ENCODE peak calls at places on chromosomes 12 and 14, in four cellular contexts. V, W, G and M are unnamed samples.

GRCh38 chr12:114476159-114476558 is 70.2 kb upstream of the TBX5 start:
- DNase-seq in G (no peak), W (peak; percentile 49), V (no peak), M (no peak)

GRCh38 chr14:35404246-35404495 is 378 bp downstream of the NFKBIA start:
- DNase-seq in V (no peak), W (no peak), G (no peak), M (no peak)

GRCh38 chr12:27821259-27821973 is 41.4 kb upstream of the MANSC4 start:
- DNase-seq in W (peak; percentile 80), G (no peak), V (peak; percentile 45), M (peak; percentile 38)

GRCh38 chr12:31465002-31465401 is 125.9 kb downstream of the DENND5B start:
- DNase-seq in V (no peak), G (no peak), W (no peak), M (no peak)

GRCh38 chr12:95146767-95147166 is 70.5 kb downstream of the FGD6 start:
- DNase-seq in V (no peak), W (no peak), G (no peak), M (no peak)

GRCh38 chr14:103057028-103057371 is 349 bp downstream of the CDC42BPB start:
- DNase-seq in V (no peak), W (no peak), G (no peak), M (peak; percentile 45)

GRCh38 chr12:41345071-41345470 is 157.0 kb downstream of the PDZRN4 start:
- DNase-seq in W (no peak), G (no peak), V (no peak), M (no peak)

GRCh38 chr12:63869656-63870055 is 25.2 kb downstream of the SRGAP1 start:
- DNase-seq in V (no peak), G (no peak), W (no peak), M (no peak)

GRCh38 chr12:46209165-46209564 is 59.7 kb downstream of the SLC38A1 start:
- DNase-seq in V (no peak), G (no peak), W (no peak), M (no peak)

GRCh38 chr14:103456167-103456835 is 66.3 kb downstream of the CKB start:
- DNase-seq in W (no peak), G (no peak), V (no peak), M (no peak)

GRCh38 chr14:68377459-68377858 is 415.4 kb downstream of the ZFP36L1 start:
- DNase-seq in G (no peak), W (peak; percentile 38), V (peak; percentile 45), M (no peak)

GRCh38 chr12:104886418-104887401 is 71.4 kb downstream of the SLC41A2 start:
- DNase-seq in W (no peak), G (no peak), V (no peak), M (no peak)

GRCh38 chr14:72776701-72777255 is 117.1 kb downstream of the DPF3 start:
- DNase-seq in W (no peak), G (peak; percentile 79), V (no peak), M (no peak)

GRCh38 chr14:60590907-60591510 is 58.3 kb downstream of the SIX1 start:
- DNase-seq in V (no peak), W (no peak), G (no peak), M (no peak)

GRCh38 chr14:99510556-99511139 is 29.4 kb downstream of the CCNK start:
- DNase-seq in V (no peak), W (no peak), G (no peak), M (no peak)

GRCh38 chr12:129552996-129553750 is 350.7 kb downstream of the TMEM132D start:
- DNase-seq in V (peak; percentile 41), G (no peak), W (no peak), M (no peak)

GRCh38 chr14:72830786-72831583 is 62.9 kb downstream of the DPF3 start:
- DNase-seq in W (no peak), V (peak; percentile 13), G (no peak), M (no peak)

GRCh38 chr12:101759396-101760047 is 20.3 kb upstream of the SYCP3 start:
- DNase-seq in V (no peak), G (no peak), W (peak; percentile 43), M (peak; percentile 19)

GRCh38 chr12:93020225-93020997 is 91.3 kb upstream of the EEA1 start:
- DNase-seq in W (no peak), G (no peak), V (no peak), M (no peak)

GRCh38 chr14:99732436-99733220 is 48.5 kb downstream of the CYP46A1 start:
- DNase-seq in W (no peak), V (peak; percentile 24), G (no peak), M (no peak)

GRCh38 chr12:3725267-3726115 is 27.4 kb downstream of the CRACR2A start:
- DNase-seq in G (peak; percentile 47), W (no peak), V (no peak), M (no peak)

GRCh38 chr14:71956920-71957563 is 24.8 kb downstream of the RGS6 start:
- DNase-seq in G (no peak), W (no peak), V (no peak), M (no peak)

GRCh38 chr12:104521731-104522130 is 65.0 kb downstream of the CHST11 start:
- DNase-seq in W (no peak), G (no peak), V (peak; percentile 40), M (peak; percentile 35)

GRCh38 chr12:802242-802995 is 50.0 kb downstream of the WNK1 start:
- DNase-seq in V (no peak), W (no peak), G (no peak), M (no peak)

GRCh38 chr12:6347367-6348338 is 5.8 kb upstream of the TNFRSF1A start:
- DNase-seq in G (no peak), W (no peak), V (peak; percentile 75), M (no peak)
- TF ChIP-seq POLR2A in G (peak; percentile 13), W (no peak), V (peak; percentile 26), M (no peak)

DNA sequence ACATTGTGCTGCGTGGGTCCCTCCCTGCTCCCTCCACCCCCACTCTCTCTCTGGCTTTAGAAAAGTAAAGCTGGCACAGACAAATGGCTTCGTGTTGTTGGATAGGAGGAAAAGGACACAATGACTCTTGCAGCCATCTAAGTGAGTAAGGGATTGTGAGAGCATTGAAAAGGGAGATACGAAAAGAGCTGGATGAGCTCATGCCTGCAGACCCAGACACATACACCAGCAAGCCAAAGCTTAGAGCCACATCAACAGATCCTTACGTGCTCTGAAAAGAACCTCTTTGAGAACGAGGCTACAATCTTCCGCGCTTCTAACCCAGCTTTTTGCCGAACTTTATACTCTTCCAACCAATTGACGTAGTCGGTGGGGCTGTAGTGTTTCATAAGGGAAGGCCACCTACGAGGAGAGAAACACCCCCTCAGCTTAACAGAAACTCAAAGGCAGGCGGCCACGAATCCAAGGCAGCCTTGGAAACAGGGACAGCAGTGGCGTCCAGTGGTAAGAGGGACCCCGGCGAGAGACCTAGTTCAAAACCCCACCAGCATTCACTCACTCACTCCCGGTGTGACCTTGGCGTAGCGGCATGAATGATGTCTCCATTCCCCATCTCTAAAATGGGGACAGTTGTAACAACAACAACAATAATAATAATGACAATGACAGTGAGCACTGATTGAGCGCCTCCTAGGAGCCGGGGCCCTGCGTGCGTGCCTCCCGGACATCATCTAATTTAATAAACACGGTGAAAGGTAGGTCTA is 1.1 kb downstream of the FBXO21 start:
- DNase-seq in W (peak; percentile 19), V (peak; percentile 59), G (no peak), M (no peak)
- TF ChIP-seq POLR2A in W (no peak), V (peak; percentile 94), G (no peak), M (no peak)

GRCh38 chr12:12798480-12798879 is 13.0 kb downstream of the APOLD1 start:
- DNase-seq in V (no peak), G (no peak), W (no peak), M (no peak)
- TF ChIP-seq POLR2A in V (no peak), G (no peak), W (no peak), M (no peak)

GRCh38 chr14:50806241-50806933 is 24.6 kb downstream of the NIN start:
- DNase-seq in W (no peak), G (no peak), V (no peak), M (no peak)

GRCh38 chr14:50805396-50805795 is 25.6 kb downstream of the NIN start:
- DNase-seq in G (no peak), V (no peak), W (no peak), M (no peak)

GRCh38 chr14:50808053-50808452 is 22.9 kb downstream of the NIN start:
- DNase-seq in V (no peak), W (no peak), G (peak; percentile 89), M (no peak)

GRCh38 chr14:50801706-50802105 is 29.3 kb downstream of the NIN start:
- DNase-seq in W (no peak), G (no peak), V (no peak), M (no peak)

GRCh38 chr14:50804181-50804721 is 26.7 kb downstream of the NIN start:
- DNase-seq in G (peak; percentile 60), V (no peak), W (no peak), M (peak; percentile 5)
- TF ChIP-seq POLR2A in G (no peak), V (no peak), W (no peak), M (no peak)

DNA sequence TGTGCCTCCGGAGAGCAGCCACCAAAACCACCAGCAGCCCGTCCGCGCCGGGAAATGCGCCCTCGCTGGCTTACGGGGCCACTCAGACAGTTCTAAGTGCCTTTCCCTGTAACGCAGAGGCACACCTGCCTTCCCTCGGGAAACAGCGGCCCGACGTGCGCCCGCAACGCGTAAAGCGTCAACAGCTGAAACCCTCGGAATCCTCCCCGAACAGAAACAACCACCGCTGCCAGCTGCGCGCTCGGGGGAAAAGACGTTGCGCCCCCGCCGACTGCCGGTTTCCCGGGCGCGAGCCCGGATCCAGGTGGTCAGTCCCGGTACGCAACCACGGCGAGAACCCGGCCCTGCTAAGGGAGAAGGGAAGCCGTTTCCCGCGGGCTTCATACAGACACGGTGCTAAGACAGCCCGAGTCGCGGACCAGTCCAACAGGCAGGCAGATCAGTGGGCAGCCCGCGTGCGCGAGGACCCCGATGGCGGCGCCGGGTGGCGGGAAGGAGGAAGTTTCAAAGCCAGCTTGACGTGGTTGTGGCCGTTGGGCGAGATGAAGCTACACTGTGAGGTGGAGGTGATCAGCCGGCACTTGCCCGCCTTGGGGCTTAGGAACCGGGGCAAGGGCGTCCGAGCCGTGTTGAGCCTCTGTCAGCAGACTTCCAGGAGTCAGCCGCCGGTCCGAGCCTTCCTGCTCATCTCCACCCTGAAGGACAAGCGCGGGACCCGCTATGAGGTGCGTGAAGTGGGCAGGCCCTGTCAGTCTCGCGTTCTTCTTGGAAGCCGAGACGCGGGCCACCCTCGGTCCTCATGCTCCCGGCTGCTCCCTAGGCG is at the start of gene LRR1:
- DNase-seq in W (peak; percentile 91), G (peak; percentile 95), V (peak; percentile 84), M (peak; percentile 47)
- TF ChIP-seq POLR2A in W (peak; percentile 71), G (no peak), V (peak; percentile 81), M (peak; percentile 60)